ENCODE peak calls at places on chromosomes 2 and 18, in nine cellular contexts. One of them, this sample, is unnamed.
A peak's percentile ranks its signal among the peaks of the same experiment; 100 is the strongest.

GRCh38 chr2:51344886-51345285 is 313.0 kb upstream of the NRXN1 start:
- DNase-seq in NB4: no peak
- DNase-seq in IMR-90: peak; percentile 7
- DNase-seq in adrenal gland: no peak
- DNase-seq in sigmoid colon: no peak
- DNase-seq in prostate gland: no peak
- DNase-seq in heart left ventricle: no peak
- DNase-seq in A549: no peak
- DNase-seq in spleen: no peak
- DNase-seq in this sample: no peak

GRCh38 chr2:149087751-149088150 is 49.3 kb downstream of the LYPD6B start:
- DNase-seq in NB4: peak; percentile 55
- DNase-seq in IMR-90: no peak
- DNase-seq in adrenal gland: no peak
- DNase-seq in sigmoid colon: no peak
- DNase-seq in prostate gland: no peak
- DNase-seq in heart left ventricle: no peak
- DNase-seq in A549: no peak
- DNase-seq in spleen: no peak
- DNase-seq in this sample: no peak

GRCh38 chr2:96361751-96362150 is 26.2 kb downstream of the NCAPH start:
- DNase-seq in NB4: no peak
- DNase-seq in IMR-90: no peak
- DNase-seq in adrenal gland: no peak
- DNase-seq in sigmoid colon: no peak
- DNase-seq in prostate gland: no peak
- DNase-seq in heart left ventricle: no peak
- DNase-seq in A549: no peak
- DNase-seq in spleen: no peak
- DNase-seq in this sample: no peak

GRCh38 chr2:108316194-108316880 is 27.6 kb downstream of the SULT1C2 start:
- DNase-seq in NB4: no peak
- DNase-seq in IMR-90: no peak
- DNase-seq in adrenal gland: no peak
- DNase-seq in sigmoid colon: no peak
- DNase-seq in prostate gland: no peak
- DNase-seq in heart left ventricle: no peak
- DNase-seq in A549: no peak
- DNase-seq in spleen: no peak
- DNase-seq in this sample: no peak

GRCh38 chr2:226838758-226839555 is 3.1 kb downstream of the RHBDD1 start:
- DNase-seq in NB4: no peak
- DNase-seq in IMR-90: no peak
- DNase-seq in adrenal gland: no peak
- DNase-seq in sigmoid colon: no peak
- DNase-seq in prostate gland: no peak
- DNase-seq in heart left ventricle: no peak
- DNase-seq in A549: no peak
- DNase-seq in spleen: no peak
- DNase-seq in this sample: no peak

GRCh38 chr2:126978333-126978732 is 79.6 kb downstream of the TEX51 start:
- DNase-seq in NB4: no peak
- DNase-seq in IMR-90: no peak
- DNase-seq in adrenal gland: no peak
- DNase-seq in sigmoid colon: no peak
- DNase-seq in prostate gland: no peak
- DNase-seq in heart left ventricle: no peak
- DNase-seq in A549: no peak
- DNase-seq in spleen: no peak
- DNase-seq in this sample: no peak

GRCh38 chr18:75439356-75439755 is 11.9 kb upstream of the SMIM21 start:
- DNase-seq in NB4: no peak
- DNase-seq in IMR-90: no peak
- DNase-seq in adrenal gland: no peak
- DNase-seq in sigmoid colon: no peak
- DNase-seq in prostate gland: no peak
- DNase-seq in heart left ventricle: no peak
- DNase-seq in A549: no peak
- DNase-seq in spleen: no peak
- DNase-seq in this sample: no peak

GRCh38 chr2:217813828-217814227 is 189.0 kb downstream of the TNS1 start:
- DNase-seq in NB4: no peak
- DNase-seq in IMR-90: no peak
- DNase-seq in adrenal gland: no peak
- DNase-seq in sigmoid colon: no peak
- DNase-seq in prostate gland: no peak
- DNase-seq in heart left ventricle: no peak
- DNase-seq in A549: no peak
- DNase-seq in spleen: no peak
- DNase-seq in this sample: no peak

GRCh38 chr2:218878941-218879761 is 1.5 kb upstream of the WNT10A start:
- DNase-seq in NB4: no peak
- DNase-seq in IMR-90: no peak
- DNase-seq in adrenal gland: no peak
- DNase-seq in sigmoid colon: no peak
- DNase-seq in prostate gland: no peak
- DNase-seq in heart left ventricle: no peak
- DNase-seq in A549: no peak
- DNase-seq in spleen: peak; percentile 78
- DNase-seq in this sample: no peak

GRCh38 chr18:26342646-26343045 is 116.4 kb downstream of the TAF4B start:
- DNase-seq in NB4: no peak
- DNase-seq in IMR-90: no peak
- DNase-seq in adrenal gland: no peak
- DNase-seq in sigmoid colon: no peak
- DNase-seq in prostate gland: peak; percentile 7
- DNase-seq in heart left ventricle: no peak
- DNase-seq in A549: no peak
- DNase-seq in spleen: no peak
- DNase-seq in this sample: no peak

GRCh38 chr2:54628418-54628817 is 95.0 kb upstream of the EML6 start:
- DNase-seq in NB4: no peak
- DNase-seq in IMR-90: no peak
- DNase-seq in adrenal gland: no peak
- DNase-seq in sigmoid colon: no peak
- DNase-seq in prostate gland: no peak
- DNase-seq in heart left ventricle: no peak
- DNase-seq in A549: no peak
- DNase-seq in spleen: no peak
- DNase-seq in this sample: no peak

DNA sequence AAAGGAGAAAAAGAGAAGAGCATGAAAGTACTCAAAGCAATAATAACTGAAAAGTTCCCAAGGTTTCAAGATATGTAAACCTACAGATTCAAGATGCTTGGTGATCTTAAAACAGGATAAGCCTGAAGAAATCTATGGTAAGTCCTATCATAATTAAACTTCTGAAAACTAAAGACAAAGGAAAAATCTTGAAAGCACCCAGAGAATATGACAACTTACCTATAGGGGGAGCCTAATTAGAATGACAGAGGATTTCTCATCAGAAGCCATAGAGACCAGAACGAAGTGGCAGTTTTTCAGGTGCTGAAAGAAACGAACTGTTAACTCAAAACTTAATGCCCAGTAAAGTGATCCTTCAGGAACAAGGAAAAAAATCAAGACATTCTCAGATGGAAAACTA is 59.7 kb downstream of the XDH start:
- DNase-seq in NB4: peak; percentile 21
- DNase-seq in IMR-90: no peak
- DNase-seq in adrenal gland: no peak
- DNase-seq in sigmoid colon: no peak
- DNase-seq in prostate gland: no peak
- DNase-seq in heart left ventricle: no peak
- DNase-seq in A549: peak; percentile 51
- DNase-seq in spleen: no peak
- DNase-seq in this sample: no peak
- TF ChIP-seq CTCF in NB4: peak; percentile 44
- TF ChIP-seq CTCF in IMR-90: peak; percentile 40
- TF ChIP-seq CTCF in adrenal gland: no peak
- TF ChIP-seq CTCF in sigmoid colon: no peak
- TF ChIP-seq CTCF in prostate gland: no peak
- TF ChIP-seq CTCF in heart left ventricle: no peak
- TF ChIP-seq CTCF in A549: peak; percentile 54
- TF ChIP-seq CTCF in spleen: no peak
- TF ChIP-seq CTCF in this sample: no peak

GRCh38 chr2:43160778-43161177 is 65.6 kb downstream of the ZFP36L2 start:
- DNase-seq in NB4: no peak
- DNase-seq in IMR-90: no peak
- DNase-seq in adrenal gland: no peak
- DNase-seq in sigmoid colon: no peak
- DNase-seq in prostate gland: no peak
- DNase-seq in heart left ventricle: no peak
- DNase-seq in A549: no peak
- DNase-seq in spleen: no peak
- DNase-seq in this sample: no peak

GRCh38 chr2:43159797-43160196 is 66.6 kb downstream of the ZFP36L2 start:
- DNase-seq in NB4: peak; percentile 67
- DNase-seq in IMR-90: no peak
- DNase-seq in adrenal gland: no peak
- DNase-seq in sigmoid colon: no peak
- DNase-seq in prostate gland: no peak
- DNase-seq in heart left ventricle: no peak
- DNase-seq in A549: no peak
- DNase-seq in spleen: no peak
- DNase-seq in this sample: no peak

GRCh38 chr2:43155842-43156511 is 70.4 kb downstream of the ZFP36L2 start:
- DNase-seq in NB4: no peak
- DNase-seq in IMR-90: no peak
- DNase-seq in adrenal gland: no peak
- DNase-seq in sigmoid colon: no peak
- DNase-seq in prostate gland: no peak
- DNase-seq in heart left ventricle: no peak
- DNase-seq in A549: no peak
- DNase-seq in spleen: peak; percentile 73
- DNase-seq in this sample: no peak

GRCh38 chr2:43157506-43158232 is 68.7 kb downstream of the ZFP36L2 start:
- DNase-seq in NB4: peak; percentile 61
- DNase-seq in IMR-90: no peak
- DNase-seq in adrenal gland: no peak
- DNase-seq in sigmoid colon: no peak
- DNase-seq in prostate gland: no peak
- DNase-seq in heart left ventricle: no peak
- DNase-seq in A549: no peak
- DNase-seq in spleen: no peak
- DNase-seq in this sample: no peak

DNA sequence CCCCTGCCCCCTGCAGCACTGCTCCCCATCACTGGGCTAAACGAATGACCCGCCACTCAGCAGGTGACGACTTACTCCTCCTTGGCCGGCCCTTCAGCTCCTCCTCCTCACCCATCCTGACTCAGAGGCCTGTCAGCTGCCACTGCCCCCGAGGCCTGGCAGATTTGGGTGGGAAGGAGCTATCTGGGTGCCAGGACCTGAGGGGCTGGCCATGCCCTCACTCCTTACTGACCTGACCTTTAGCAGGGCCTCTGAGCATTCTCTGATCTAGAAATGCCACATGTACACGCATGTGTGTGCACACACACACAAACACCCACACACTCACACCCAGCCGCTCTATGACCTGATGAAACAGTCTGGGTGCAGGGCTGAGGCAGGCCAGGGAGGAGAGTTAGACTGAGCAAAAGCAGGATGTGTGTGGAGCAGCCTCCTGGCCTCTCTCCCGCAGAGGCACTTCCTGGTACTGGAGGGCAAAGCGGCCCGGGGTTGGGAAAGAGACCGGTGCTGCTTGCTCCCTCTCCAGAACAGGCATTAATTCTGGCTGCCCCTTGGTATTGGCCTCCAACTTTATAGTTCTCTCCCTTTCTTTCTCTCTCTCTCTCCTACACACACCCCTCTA is 68.0 kb downstream of the ZFP36L2 start:
- DNase-seq in NB4: peak; percentile 95
- DNase-seq in IMR-90: peak; percentile 75
- DNase-seq in adrenal gland: no peak
- DNase-seq in sigmoid colon: peak; percentile 95
- DNase-seq in prostate gland: peak; percentile 81
- DNase-seq in heart left ventricle: peak; percentile 77
- DNase-seq in A549: peak; percentile 88
- DNase-seq in spleen: peak; percentile 92
- DNase-seq in this sample: peak; percentile 74
- TF ChIP-seq POLR2A in NB4: no peak
- TF ChIP-seq POLR2A in IMR-90: no peak
- TF ChIP-seq POLR2A in adrenal gland: no peak
- TF ChIP-seq POLR2A in sigmoid colon: no peak
- TF ChIP-seq POLR2A in prostate gland: no peak
- TF ChIP-seq POLR2A in heart left ventricle: no peak
- TF ChIP-seq POLR2A in A549: no peak
- TF ChIP-seq POLR2A in spleen: no peak
- TF ChIP-seq POLR2A in this sample: no peak

DNA sequence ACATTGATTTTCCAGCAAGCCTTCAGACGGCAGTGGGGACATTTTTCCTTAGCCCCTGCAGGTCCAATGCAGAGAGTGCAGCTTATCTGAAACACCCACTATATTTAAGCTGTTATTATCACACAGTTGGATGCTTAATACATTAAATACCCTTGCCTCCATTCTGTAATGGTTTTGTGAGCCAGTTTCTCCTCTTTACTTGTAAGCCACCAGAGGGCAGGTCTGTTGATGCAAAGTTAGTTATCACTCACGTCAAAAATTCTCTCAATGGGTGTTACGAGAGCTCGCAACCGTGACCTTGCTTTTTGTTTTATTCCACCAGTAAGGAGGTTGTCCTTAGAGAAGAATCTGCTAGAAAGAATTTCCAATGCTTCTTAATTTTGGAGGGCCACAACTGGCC is 189.8 kb downstream of the INSIG2 start:
- DNase-seq in NB4: peak; percentile 3
- DNase-seq in IMR-90: no peak
- DNase-seq in adrenal gland: no peak
- DNase-seq in sigmoid colon: no peak
- DNase-seq in prostate gland: no peak
- DNase-seq in heart left ventricle: no peak
- DNase-seq in A549: peak; percentile 3
- DNase-seq in spleen: no peak
- DNase-seq in this sample: no peak
- TF ChIP-seq CTCF in NB4: no peak
- TF ChIP-seq CTCF in IMR-90: no peak
- TF ChIP-seq CTCF in adrenal gland: no peak
- TF ChIP-seq CTCF in sigmoid colon: no peak
- TF ChIP-seq CTCF in prostate gland: no peak
- TF ChIP-seq CTCF in heart left ventricle: no peak
- TF ChIP-seq CTCF in A549: no peak
- TF ChIP-seq CTCF in spleen: no peak
- TF ChIP-seq CTCF in this sample: no peak

GRCh38 chr18:2971741-2972552 is 41.0 kb downstream of the LPIN2 start:
- DNase-seq in NB4: peak; percentile 77
- DNase-seq in IMR-90: no peak
- DNase-seq in adrenal gland: no peak
- DNase-seq in sigmoid colon: peak; percentile 69
- DNase-seq in prostate gland: no peak
- DNase-seq in heart left ventricle: peak; percentile 76
- DNase-seq in A549: no peak
- DNase-seq in spleen: peak; percentile 93
- DNase-seq in this sample: no peak
- TF ChIP-seq POLR2A in NB4: no peak
- TF ChIP-seq POLR2A in IMR-90: no peak
- TF ChIP-seq POLR2A in adrenal gland: no peak
- TF ChIP-seq POLR2A in sigmoid colon: no peak
- TF ChIP-seq POLR2A in prostate gland: no peak
- TF ChIP-seq POLR2A in heart left ventricle: no peak
- TF ChIP-seq POLR2A in A549: no peak
- TF ChIP-seq POLR2A in spleen: no peak
- TF ChIP-seq POLR2A in this sample: no peak

This sample was measured in breast epithelium.